ENCODE peak calls at places on chromosome 6, in four cellular contexts. V, L, M and C are unnamed samples.
A peak's percentile ranks its signal among the peaks of the same experiment; 100 is the strongest.

GRCh38 chr6:27132532-27133280 is 114.8 kb upstream of the PRSS16 start:
- DNase-seq in V (peak; percentile 72), M (peak; percentile 100), L (peak; percentile 78), C (peak; percentile 99)

GRCh38 chr6:41505084-41506049 is 40.8 kb upstream of the FOXP4 start:
- DNase-seq in M (peak; percentile 91), L (peak; percentile 70), V (peak; percentile 77), C (peak; percentile 32)

GRCh38 chr6:13767121-13767794 is 47.1 kb downstream of the MCUR1 start:
- DNase-seq in V (peak; percentile 35), L (no peak), M (peak; percentile 44), C (no peak)

GRCh38 chr6:139373928-139374356 is 506 bp downstream of the CITED2 start:
- DNase-seq in L (no peak), M (no peak), V (no peak), C (no peak)

GRCh38 chr6:151121900-151122299 is 117.9 kb upstream of the AKAP12 start:
- DNase-seq in L (no peak), V (peak; percentile 68), M (peak; percentile 61), C (no peak)

GRCh38 chr6:21438237-21438985 is 155.1 kb upstream of the SOX4 start:
- DNase-seq in V (no peak), M (peak; percentile 63), L (no peak), C (no peak)

GRCh38 chr6:18733921-18734550 is 346.9 kb downstream of the RNF144B start:
- DNase-seq in M (no peak), L (no peak), V (no peak), C (no peak)

GRCh38 chr6:121285041-121285440 is 49.2 kb downstream of the TBC1D32 start:
- DNase-seq in M (peak; percentile 90), L (no peak), V (no peak), C (peak; percentile 57)

GRCh38 chr6:11730645-11731044 is 48.0 kb downstream of the ADTRP start:
- DNase-seq in V (no peak), M (no peak), L (no peak), C (no peak)

GRCh38 chr6:145028144-145028818 is 707.0 kb downstream of the EPM2A start:
- DNase-seq in V (no peak), L (no peak), M (no peak), C (peak; percentile 36)

GRCh38 chr6:133889557-133890301 is 816 bp downstream of the TCF21 start:
- DNase-seq in L (peak; percentile 49), M (peak; percentile 23), V (peak; percentile 41), C (no peak)

GRCh38 chr6:151275121-151275520 is 35.4 kb downstream of the AKAP12 start:
- DNase-seq in L (no peak), V (no peak), M (no peak), C (no peak)

GRCh38 chr6:112289039-112289566 is 34.7 kb upstream of the LAMA4 start:
- DNase-seq in L (peak; percentile 40), V (peak; percentile 61), M (peak; percentile 90), C (no peak)

GRCh38 chr6:33815854-33816253 is 12.1 kb upstream of the MLN start:
- DNase-seq in V (no peak), L (peak; percentile 35), M (peak; percentile 11), C (peak; percentile 25)

GRCh38 chr6:161338015-161338414 is 64.2 kb upstream of the AGPAT4 start:
- DNase-seq in V (no peak), L (no peak), M (no peak), C (no peak)

GRCh38 chr6:27295301-27296079 is 16.6 kb downstream of the POM121L2 start:
- DNase-seq in V (no peak), M (peak; percentile 76), L (no peak), C (peak; percentile 21)

GRCh38 chr6:150255840-150256239 is 113.0 kb upstream of the IYD start:
- DNase-seq in M (no peak), V (no peak), L (no peak), C (no peak)

GRCh38 chr6:103379272-103379671 is 1480.4 kb downstream of the HACE1 start:
- DNase-seq in V (no peak), M (no peak), L (no peak), C (no peak)

GRCh38 chr6:134754013-134754690 is 195.7 kb downstream of the ALDH8A1 start:
- DNase-seq in V (no peak), L (no peak), M (no peak), C (no peak)

GRCh38 chr6:25280617-25280990 is 1.4 kb downstream of the CARMIL1 start:
- DNase-seq in V (no peak), L (no peak), M (no peak), C (peak; percentile 81)

GRCh38 chr6:42030585-42031506 is 19.5 kb upstream of the TAF8 start:
- DNase-seq in M (peak; percentile 39), L (no peak), V (peak; percentile 46), C (peak; percentile 50)

GRCh38 chr6:50076431-50076830 is 26.7 kb upstream of the DEFB112 start:
- DNase-seq in V (no peak), M (no peak), L (no peak), C (no peak)

GRCh38 chr6:151351146-151351700 is 40.1 kb downstream of the ZBTB2 start:
- DNase-seq in L (no peak), M (no peak), V (no peak), C (no peak)

GRCh38 chr6:52839124-52840055 is 1.2 kb downstream of the GSTA5 start:
- DNase-seq in V (no peak), L (peak; percentile 42), M (peak; percentile 45), C (peak; percentile 89)

GRCh38 chr6:108633436-108633835 is 72.7 kb downstream of the FOXO3 start:
- DNase-seq in L (no peak), M (no peak), V (no peak), C (no peak)

GRCh38 chr6:53436904-53437303 is 88.2 kb upstream of the ELOVL5 start:
- DNase-seq in V (no peak), M (peak; percentile 56), L (no peak), C (no peak)

GRCh38 chr6:37479266-37479854 is 20.3 kb downstream of the CCDC167 start:
- DNase-seq in L (no peak), V (no peak), M (no peak), C (no peak)

GRCh38 chr6:74733830-74734591 is 471.8 kb downstream of the COL12A1 start:
- DNase-seq in V (no peak), M (peak; percentile 6), L (no peak), C (no peak)

GRCh38 chr6:80173411-80173810 is 66.9 kb downstream of the BCKDHB start:
- DNase-seq in M (no peak), L (no peak), V (no peak), C (no peak)

GRCh38 chr6:1485678-1486077 is 96.3 kb downstream of the FOXF2 start:
- DNase-seq in L (no peak), V (no peak), M (peak; percentile 88), C (peak; percentile 9)

GRCh38 chr6:138832182-138832581 is 36.3 kb downstream of the ECT2L start:
- DNase-seq in V (no peak), L (no peak), M (no peak), C (no peak)

GRCh38 chr6:92122746-92123145 is 1296.6 kb downstream of the EPHA7 start:
- DNase-seq in M (no peak), V (no peak), L (no peak), C (peak; percentile 32)

GRCh38 chr6:15253107-15254073 is 7.5 kb downstream of the JARID2 start:
- DNase-seq in L (no peak), M (no peak), V (no peak), C (peak; percentile 40)

GRCh38 chr6:15254074-15254975 is 8.5 kb downstream of the JARID2 start:
- DNase-seq in L (no peak), M (no peak), V (no peak), C (no peak)

GRCh38 chr6:15252205-15252604 is 6.3 kb downstream of the JARID2 start:
- DNase-seq in M (no peak), L (no peak), V (no peak), C (no peak)

GRCh38 chr6:15256538-15257222 is 10.8 kb downstream of the JARID2 start:
- DNase-seq in L (no peak), M (peak; percentile 56), V (no peak), C (no peak)

GRCh38 chr6:15255481-15256414 is 9.9 kb downstream of the JARID2 start:
- DNase-seq in L (no peak), V (no peak), M (no peak), C (peak; percentile 93)
- H3K4me1 ChIP-seq in L (peaks cover 74% of the 10 kb centered on the region), V (peaks cover 98% of the 10 kb centered on the region), M (peaks cover 7% of the 10 kb centered on the region), C (peaks cover 29% of the 10 kb centered on the region)

GRCh38 chr6:85421963-85422362 is 27.9 kb upstream of the NT5E start:
- DNase-seq in L (no peak), V (no peak), M (peak; percentile 71), C (no peak)

GRCh38 chr6:85418059-85418458 is 31.8 kb upstream of the NT5E start:
- DNase-seq in V (no peak), M (peak; percentile 93), L (no peak), C (no peak)

GRCh38 chr6:85416766-85417165 is 33.1 kb upstream of the NT5E start:
- DNase-seq in M (no peak), L (no peak), V (no peak), C (no peak)

GRCh38 chr6:85417336-85417735 is 32.5 kb upstream of the NT5E start:
- DNase-seq in L (no peak), M (peak; percentile 46), V (no peak), C (no peak)

GRCh38 chr6:85419046-85419759 is 30.7 kb upstream of the NT5E start:
- DNase-seq in L (no peak), M (peak; percentile 60), V (no peak), C (no peak)
- H3K4me3 ChIP-seq in L (no peak overlapping the region), M (no peak overlapping the region), V (no peak overlapping the region), C (no peak overlapping the region)

DNA sequence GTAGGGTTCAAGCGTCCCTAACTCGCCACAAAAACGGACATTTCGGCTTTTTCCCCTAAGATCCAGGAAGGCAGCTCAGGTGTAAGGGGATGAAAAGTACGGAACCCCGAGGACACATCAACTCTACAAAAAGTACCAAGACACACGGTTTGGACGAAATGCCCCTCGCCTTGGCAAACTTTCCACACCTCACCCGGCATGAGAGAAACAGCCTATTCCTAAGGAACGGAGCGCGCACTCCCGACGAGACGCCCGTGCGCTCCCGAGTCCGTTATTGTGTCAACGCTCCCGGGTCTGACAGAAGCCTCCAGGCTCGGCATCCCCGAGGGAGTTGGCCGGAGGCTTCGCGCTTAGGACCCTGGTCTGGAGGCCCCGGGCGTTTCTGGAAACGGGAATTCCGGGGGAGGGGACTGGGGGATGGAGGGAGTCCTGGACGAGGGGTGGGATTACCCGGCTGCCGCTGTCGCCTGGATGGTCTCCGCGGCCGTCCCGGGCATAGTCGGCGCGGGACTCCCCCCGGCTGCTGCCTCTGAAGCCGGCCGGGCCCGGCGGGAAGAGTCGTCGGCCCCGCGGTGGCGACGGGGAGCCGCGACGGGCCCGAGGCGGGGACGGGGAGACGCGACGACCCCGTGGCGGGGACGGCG is 808 bp downstream of the ZNF318 start:
- DNase-seq in V (peak; percentile 53), M (peak; percentile 40), L (peak; percentile 61), C (peak; percentile 55)
- H3K27ac ChIP-seq in V (peak overlapping the region; percentile 87), M (peak overlapping the region; percentile 43), L (peak overlapping the region; percentile 83), C (peak overlapping the region; percentile 72)

DNA sequence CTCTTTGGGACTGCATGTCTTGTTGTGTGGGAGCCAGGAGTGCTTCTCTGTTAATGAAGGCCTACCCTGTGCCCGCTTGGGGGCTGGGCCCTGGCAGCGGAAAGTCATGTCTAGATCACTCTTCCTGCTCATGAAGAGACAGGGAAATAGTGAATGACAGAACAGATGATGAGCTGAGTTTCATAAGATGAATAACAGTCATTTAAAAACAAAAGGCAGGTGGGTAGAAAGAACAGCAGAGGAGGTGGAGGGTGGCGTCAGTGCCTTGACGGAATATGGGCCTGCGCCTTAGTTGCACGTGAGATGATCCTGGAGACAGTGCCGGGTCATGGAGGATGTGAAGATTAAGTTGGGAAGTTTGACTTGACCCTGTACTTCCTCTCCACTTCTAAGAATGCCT is 85.5 kb downstream of the ARID1B start:
- DNase-seq in M (no peak), L (no peak), V (no peak), C (no peak)
- H3K4me1 ChIP-seq in M (no peaks in the 10 kb centered on the region), L (peaks cover 56% of the 10 kb centered on the region), V (peaks cover 62% of the 10 kb centered on the region), C (peaks cover 2% of the 10 kb centered on the region)